ENCODE peak calls at places on chromosome 6, in eight cellular contexts. O, N, Z, W, F, X, Q and Y are unnamed samples.

GRCh38 chr6:25875563-25875905 is 1.5 kb upstream of the SLC17A3 start:
- DNase-seq in O (no peak), W (no peak), F (no peak), Q (no peak), X (no peak), N (no peak), Z (no peak), Y (no peak)

GRCh38 chr6:150256618-150257272 is 112.1 kb upstream of the IYD start:
- DNase-seq in Q (no peak), O (no peak), Z (no peak), F (no peak), W (no peak), X (no peak), N (no peak), Y (no peak)

GRCh38 chr6:3610206-3610605 is 141.3 kb downstream of the PXDC1 start:
- DNase-seq in O (no peak), Z (no peak), W (no peak), F (no peak), N (no peak), Q (no peak), X (no peak), Y (no peak)

GRCh38 chr6:22448311-22448711 is 121.1 kb upstream of the HDGFL1 start:
- DNase-seq in W (no peak), Q (no peak), O (no peak), F (no peak), Z (no peak), N (no peak), X (no peak), Y (no peak)

GRCh38 chr6:52724406-52725121 is 38.7 kb downstream of the GSTA2 start:
- DNase-seq in W (peak; percentile 65), F (peak; percentile 22), Z (peak; percentile 40), X (peak; percentile 78), Q (peak; percentile 53), O (peak; percentile 72), N (peak; percentile 93), Y (peak; percentile 88)

GRCh38 chr6:186221-186965 is 105.9 kb upstream of the DUSP22 start:
- DNase-seq in F (no peak), Z (no peak), W (no peak), Q (no peak), O (no peak), N (no peak), X (no peak), Y (peak; percentile 46)

GRCh38 chr6:83055366-83055964 is 10.2 kb downstream of the UBE3D start:
- DNase-seq in Z (peak; percentile 42), N (peak; percentile 82), F (peak; percentile 10), Q (peak; percentile 38), O (no peak), X (peak; percentile 23), W (peak; percentile 58), Y (no peak)

GRCh38 chr6:73264446-73264845 is 1.4 kb upstream of the KHDC1 start:
- DNase-seq in X (no peak), W (no peak), Z (no peak), N (no peak), F (no peak), Q (no peak), O (no peak), Y (no peak)

GRCh38 chr6:129866256-129866655 is 5.1 kb upstream of the TMEM244 start:
- DNase-seq in F (no peak), Z (no peak), Q (no peak), W (no peak), X (no peak), N (no peak), O (no peak), Y (no peak)

GRCh38 chr6:62367601-62368000 is 81.6 kb upstream of the KHDRBS2 start:
- DNase-seq in N (peak; percentile 80), F (no peak), Q (no peak), W (no peak), Z (no peak), O (no peak), X (no peak), Y (no peak)

GRCh38 chr6:57317060-57317943 is at the start of gene PRIM2:
- DNase-seq in W (peak; percentile 95), Q (peak; percentile 79), X (peak; percentile 82), F (peak; percentile 70), O (peak; percentile 83), Z (peak; percentile 76), N (peak; percentile 92), Y (peak; percentile 87)

GRCh38 chr6:36120979-36121706 is 9.2 kb upstream of the MAPK13 start:
- DNase-seq in F (no peak), O (peak; percentile 45), Z (peak; percentile 57), N (peak; percentile 74), W (peak; percentile 53), Q (no peak), X (peak; percentile 60), Y (peak; percentile 73)

GRCh38 chr6:47165918-47166317 is 123.8 kb upstream of the ADGRF1 start:
- DNase-seq in O (no peak), N (no peak), Q (no peak), X (no peak), W (no peak), Z (no peak), F (no peak), Y (no peak)

GRCh38 chr6:89640804-89641203 is 2.3 kb upstream of the LYRM2 start:
- DNase-seq in Q (no peak), W (no peak), N (no peak), O (no peak), Z (no peak), F (no peak), X (no peak), Y (no peak)

GRCh38 chr6:53805725-53806124 is 10.9 kb downstream of the LRRC1 start:
- DNase-seq in Z (no peak), F (no peak), O (no peak), Q (no peak), N (no peak), X (no peak), W (no peak), Y (no peak)

GRCh38 chr6:109315331-109316129 is 66.7 kb downstream of the CD164 start:
- DNase-seq in F (no peak), W (no peak), N (no peak), O (no peak), Z (no peak), Q (no peak), X (no peak), Y (no peak)

GRCh38 chr6:87529221-87529620 is 56.4 kb downstream of the SLC35A1 start:
- DNase-seq in O (no peak), X (no peak), W (no peak), Z (no peak), Q (no peak), N (no peak), F (no peak), Y (no peak)

DNA sequence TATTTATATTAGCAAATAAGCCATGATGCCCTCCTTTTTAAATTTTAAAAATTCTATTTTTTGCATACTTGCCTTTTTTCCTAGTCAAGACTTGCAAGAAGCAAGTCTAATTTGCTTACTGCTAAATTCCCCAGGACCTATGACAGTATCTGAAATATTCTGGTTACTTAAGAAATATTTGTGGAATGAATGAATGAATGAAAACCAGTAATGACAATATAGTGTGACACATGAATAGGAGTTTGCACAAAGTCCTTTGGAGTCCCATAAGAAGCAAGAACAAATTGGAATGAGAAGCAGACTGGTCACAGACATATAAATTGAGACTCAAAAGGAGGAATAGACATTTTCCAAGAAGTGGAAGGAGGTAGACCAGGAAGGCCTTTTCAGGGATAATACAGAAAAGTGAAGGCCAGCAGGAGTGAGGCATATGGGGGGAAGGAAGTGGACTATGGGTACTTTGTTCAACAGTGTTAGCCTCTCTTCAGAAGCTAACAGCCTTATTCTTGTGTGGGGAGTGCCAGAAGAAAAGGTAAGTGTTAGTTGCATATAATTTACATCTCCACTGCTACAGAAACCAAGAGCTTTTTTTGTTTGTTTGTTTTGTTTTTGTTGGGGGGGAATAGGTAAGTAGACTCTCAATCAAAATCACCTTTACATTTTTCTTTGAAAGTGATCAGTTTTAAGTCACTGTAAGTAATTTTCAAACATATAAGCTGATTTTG is 93.6 kb upstream of the FAM184A start:
- DNase-seq in F (no peak), Z (no peak), Q (no peak), W (no peak), N (no peak), X (no peak), O (no peak), Y (no peak)
- H3K27ac ChIP-seq in F (no peak overlapping the region), Z (no peak overlapping the region), Q (no peak overlapping the region), W (no peak overlapping the region), N (no peak overlapping the region), X (no peak overlapping the region), O (no peak overlapping the region), Y (no peak overlapping the region)

DNA sequence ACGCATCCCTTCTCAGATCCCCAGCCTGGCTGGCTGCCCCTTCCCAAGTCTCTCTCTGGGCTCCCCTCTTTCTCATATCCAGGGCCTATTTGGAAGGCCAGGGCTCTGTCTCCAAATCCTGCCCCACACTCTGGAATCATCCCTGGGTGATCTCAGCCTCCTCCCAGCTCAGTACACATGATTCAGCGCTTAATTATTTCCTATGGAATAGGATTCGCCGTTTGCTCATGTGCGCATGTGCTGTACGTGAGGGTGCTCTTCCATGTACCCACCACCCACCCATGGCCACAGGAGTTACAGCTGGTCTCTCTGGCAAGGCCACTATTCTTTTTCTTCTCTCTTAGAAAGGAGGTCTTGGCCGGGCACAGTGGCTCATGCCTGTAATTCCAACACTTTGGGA is 81.7 kb upstream of the FOXP4 start:
- DNase-seq in X (no peak), Q (no peak), W (no peak), F (no peak), N (no peak), Z (no peak), O (no peak), Y (no peak)
- H3K27me3 ChIP-seq in X (peaks cover 3% of the 10 kb centered on the region), Q (no peaks in the 10 kb centered on the region), W (peaks cover 51% of the 10 kb centered on the region), F (peaks cover 29% of the 10 kb centered on the region), N (no peaks in the 10 kb centered on the region), Z (peaks cover 2% of the 10 kb centered on the region), O (peaks cover 61% of the 10 kb centered on the region), Y (no peaks in the 10 kb centered on the region)

GRCh38 chr6:112037783-112038216 is 16.1 kb upstream of the CCN6 start:
- DNase-seq in Q (peak; percentile 87), W (no peak), X (peak; percentile 87), N (no peak), F (no peak), Z (peak; percentile 23), O (peak; percentile 54), Y (peak; percentile 93)
- H3K27ac ChIP-seq in Q (peak overlapping the region; percentile 93), W (no peak overlapping the region), X (peak overlapping the region; percentile 58), N (no peak overlapping the region), F (no peak overlapping the region), Z (no peak overlapping the region), O (peak overlapping the region; percentile 73), Y (peak overlapping the region; percentile 68)

DNA sequence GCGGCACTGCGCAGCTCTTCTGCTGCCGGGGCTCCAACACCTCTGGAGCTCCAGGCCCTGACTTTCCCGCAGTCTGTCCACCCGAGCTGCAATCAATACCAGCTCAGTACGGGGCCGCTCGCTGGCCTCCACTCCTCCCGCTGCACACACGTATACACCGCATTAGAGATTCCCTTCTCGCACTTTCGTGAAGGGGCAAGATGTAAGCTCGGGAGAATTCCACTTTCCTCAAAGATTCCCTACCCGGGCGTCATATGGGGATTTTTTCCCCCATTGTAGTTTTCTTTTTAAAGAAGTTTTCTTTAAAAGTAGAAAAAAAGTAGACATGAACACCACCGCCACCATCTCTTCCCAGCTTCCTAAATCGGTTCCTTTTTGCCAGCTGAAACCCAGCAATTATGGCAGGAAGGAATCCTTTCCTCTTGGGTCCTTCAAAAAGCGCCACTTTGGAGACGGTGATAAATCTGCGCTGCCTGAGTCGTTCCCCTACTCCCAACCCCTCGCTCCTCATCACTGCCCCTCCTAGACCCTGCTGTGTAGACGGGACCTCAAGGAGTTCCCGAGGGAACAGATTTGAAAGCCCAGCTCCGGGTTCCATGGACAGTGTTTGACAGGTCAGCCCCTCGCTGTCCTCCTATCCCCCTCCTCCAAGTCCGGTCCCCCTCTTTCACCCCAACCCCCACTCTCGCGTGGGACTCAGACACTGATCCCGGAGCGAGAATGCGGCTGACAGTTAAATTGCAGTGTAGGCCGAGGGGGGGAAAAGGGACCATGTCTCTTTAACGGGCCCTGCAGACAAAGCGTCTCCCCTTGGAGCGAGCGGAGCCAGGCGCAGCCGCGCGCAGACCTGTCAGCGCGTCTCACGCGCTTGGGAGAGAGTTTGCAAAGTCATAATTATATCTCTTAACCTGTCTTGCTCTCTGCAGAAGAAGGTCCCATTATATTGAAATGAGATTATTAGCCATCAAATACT is 39.5 kb downstream of the NCR2 start:
- DNase-seq in F (no peak), Z (no peak), O (no peak), Q (no peak), W (no peak), X (no peak), N (no peak), Y (no peak)
- H3K27me3 ChIP-seq in F (peaks cover 89% of the 10 kb centered on the region), Z (peaks cover 38% of the 10 kb centered on the region), O (peaks cover 95% of the 10 kb centered on the region), Q (peaks cover 8% of the 10 kb centered on the region), W (peaks cover 67% of the 10 kb centered on the region), X (peaks cover 44% of the 10 kb centered on the region), N (no peaks in the 10 kb centered on the region), Y (peaks cover 22% of the 10 kb centered on the region)